ENCODE peak calls at places on chromosomes 5 and 9, in four cellular contexts. I is PC-9, C is GM23338, G is Karpas-422. D is an unnamed sample.

GRCh38 chr5:6317133-6317532 is 61.2 kb downstream of the MED10 start:
- DNase-seq in I (no peak), C (no peak), G (no peak), D (no peak)

GRCh38 chr5:56814361-56814962 is 887 bp upstream of the MAP3K1 start:
- DNase-seq in I (peak; percentile 45), C (peak; percentile 60), G (peak; percentile 59), D (peak; percentile 85)

GRCh38 chr5:132465095-132465707 is 25.4 kb downstream of the IRF1 start:
- DNase-seq in I (no peak), C (no peak), G (no peak), D (peak; percentile 25)

GRCh38 chr9:94545940-94546339 is 8.9 kb upstream of the PCAT7 start:
- DNase-seq in I (no peak), C (no peak), G (no peak), D (no peak)

GRCh38 chr5:137632716-137633115 is 103.2 kb downstream of the KLHL3 start:
- DNase-seq in I (no peak), C (no peak), G (no peak), D (no peak)

GRCh38 chr5:9112520-9113291 is 433.2 kb downstream of the SEMA5A start:
- DNase-seq in I (no peak), C (no peak), G (no peak), D (no peak)

GRCh38 chr5:96657068-96657467 is 5.1 kb upstream of the CAST start:
- DNase-seq in I (peak; percentile 73), C (no peak), G (no peak), D (peak; percentile 49)

GRCh38 chr9:6877671-6878161 is 119.9 kb downstream of the KDM4C start:
- DNase-seq in I (no peak), C (no peak), G (no peak), D (no peak)

GRCh38 chr5:144390133-144390532 is 219.5 kb downstream of the KCTD16 start:
- DNase-seq in I (no peak), C (peak; percentile 57), G (peak; percentile 51), D (no peak)

GRCh38 chr5:102715405-102715804 is 39.7 kb upstream of the PAM start:
- DNase-seq in I (peak; percentile 12), C (no peak), G (no peak), D (no peak)

GRCh38 chr9:117622347-117622746 is 81.9 kb upstream of the TLR4 start:
- DNase-seq in I (no peak), C (peak; percentile 50), G (no peak), D (no peak)

GRCh38 chr5:149358294-149358651 is 427 bp downstream of the PCYOX1L start:
- DNase-seq in I (peak; percentile 10), C (peak; percentile 29), G (peak; percentile 83), D (peak; percentile 82)

GRCh38 chr5:3356016-3356415 is 239.6 kb upstream of the IRX1 start:
- DNase-seq in I (no peak), C (no peak), G (no peak), D (no peak)

GRCh38 chr5:167987490-167988270 is 303.8 kb upstream of the WWC1 start:
- DNase-seq in I (no peak), C (peak; percentile 33), G (no peak), D (no peak)

GRCh38 chr5:168311061-168311566 is 19.7 kb downstream of the WWC1 start:
- DNase-seq in I (peak; percentile 48), C (peak; percentile 55), G (no peak), D (no peak)

GRCh38 chr5:172145870-172146747 is 41.9 kb downstream of the STK10 start:
- DNase-seq in I (no peak), C (no peak), G (no peak), D (peak; percentile 28)

GRCh38 chr9:18142964-18143363 is 331.0 kb upstream of the ADAMTSL1 start:
- DNase-seq in I (no peak), C (peak; percentile 54), G (no peak), D (no peak)

GRCh38 chr5:148938535-148938907 is 112.1 kb downstream of the ADRB2 start:
- DNase-seq in I (no peak), C (no peak), G (no peak), D (no peak)

GRCh38 chr5:624951-625230 is 12.8 kb downstream of the CEP72 start:
- DNase-seq in I (no peak), C (no peak), G (no peak), D (peak; percentile 26)

GRCh38 chr9:135575995-135576631 is 14.6 kb downstream of the PAEP start:
- DNase-seq in I (no peak), C (no peak), G (no peak), D (no peak)

GRCh38 chr5:3602713-3603502 is 7.3 kb downstream of the IRX1 start:
- DNase-seq in I (no peak), C (peak; percentile 71), G (no peak), D (peak; percentile 83)

GRCh38 chr5:50763356-50763755 is 96.9 kb downstream of the PARP8 start:
- DNase-seq in I (no peak), C (no peak), G (no peak), D (no peak)

GRCh38 chr5:151213803-151214613 is 9.9 kb downstream of the CCDC69 start:
- DNase-seq in I (no peak), C (peak; percentile 65), G (peak; percentile 98), D (peak; percentile 92)

GRCh38 chr9:72734631-72735030 is 213.2 kb downstream of the TMC1 start:
- DNase-seq in I (no peak), C (no peak), G (no peak), D (no peak)

GRCh38 chr5:172322028-172322965 is 38.7 kb upstream of the UBTD2 start:
- DNase-seq in I (no peak), C (no peak), G (no peak), D (no peak)

GRCh38 chr5:150663936-150664335 is 2.9 kb downstream of the MYOZ3 start:
- DNase-seq in I (no peak), C (no peak), G (no peak), D (no peak)

GRCh38 chr9:98120476-98120875 is 1.5 kb upstream of the TRIM14 start:
- DNase-seq in I (no peak), C (no peak), G (no peak), D (no peak)

GRCh38 chr5:29697786-29698414 is 1495.6 kb upstream of the CDH6 start:
- DNase-seq in I (no peak), C (peak; percentile 63), G (peak; percentile 62), D (no peak)

GRCh38 chr5:131209506-131210191 is 38.9 kb downstream of the LYRM7 start:
- DNase-seq in I (no peak), C (peak; percentile 15), G (peak; percentile 93), D (no peak)

GRCh38 chr9:2389404-2389803 is 232.2 kb upstream of the VLDLR start:
- DNase-seq in I (no peak), C (no peak), G (peak; percentile 46), D (no peak)

GRCh38 chr5:14063117-14063516 is 80.0 kb upstream of the TRIO start:
- DNase-seq in I (no peak), C (no peak), G (no peak), D (no peak)

GRCh38 chr9:128244443-128245226 is 31.2 kb downstream of the GOLGA2 start:
- DNase-seq in I (no peak), C (peak; percentile 87), G (peak; percentile 74), D (peak; percentile 91)

GRCh38 chr9:128247191-128247803 is 28.5 kb downstream of the GOLGA2 start:
- DNase-seq in I (no peak), C (no peak), G (no peak), D (no peak)

GRCh38 chr9:128246471-128246870 is 29.3 kb downstream of the GOLGA2 start:
- DNase-seq in I (no peak), C (no peak), G (no peak), D (no peak)

GRCh38 chr9:128243486-128244415 is 32.1 kb downstream of the GOLGA2 start:
- DNase-seq in I (no peak), C (no peak), G (no peak), D (no peak)

GRCh38 chr9:128245293-128246151 is 30.3 kb downstream of the GOLGA2 start:
- DNase-seq in I (no peak), C (peak; percentile 49), G (no peak), D (peak; percentile 55)
- H3K4me3 ChIP-seq in I (no peak overlapping the region), C (peak overlapping the region; percentile 38), G (no peak overlapping the region), D (no peak overlapping the region)

GRCh38 chr9:33288828-33289483 is 1.4 kb upstream of the NFX1 start:
- DNase-seq in I (no peak), C (no peak), G (no peak), D (peak; percentile 35)
- H3K4me1 ChIP-seq in I (no peaks in the 10 kb centered on the region), C (peaks cover 5% of the 10 kb centered on the region), G (peaks cover 43% of the 10 kb centered on the region), D (peaks cover 51% of the 10 kb centered on the region)

DNA sequence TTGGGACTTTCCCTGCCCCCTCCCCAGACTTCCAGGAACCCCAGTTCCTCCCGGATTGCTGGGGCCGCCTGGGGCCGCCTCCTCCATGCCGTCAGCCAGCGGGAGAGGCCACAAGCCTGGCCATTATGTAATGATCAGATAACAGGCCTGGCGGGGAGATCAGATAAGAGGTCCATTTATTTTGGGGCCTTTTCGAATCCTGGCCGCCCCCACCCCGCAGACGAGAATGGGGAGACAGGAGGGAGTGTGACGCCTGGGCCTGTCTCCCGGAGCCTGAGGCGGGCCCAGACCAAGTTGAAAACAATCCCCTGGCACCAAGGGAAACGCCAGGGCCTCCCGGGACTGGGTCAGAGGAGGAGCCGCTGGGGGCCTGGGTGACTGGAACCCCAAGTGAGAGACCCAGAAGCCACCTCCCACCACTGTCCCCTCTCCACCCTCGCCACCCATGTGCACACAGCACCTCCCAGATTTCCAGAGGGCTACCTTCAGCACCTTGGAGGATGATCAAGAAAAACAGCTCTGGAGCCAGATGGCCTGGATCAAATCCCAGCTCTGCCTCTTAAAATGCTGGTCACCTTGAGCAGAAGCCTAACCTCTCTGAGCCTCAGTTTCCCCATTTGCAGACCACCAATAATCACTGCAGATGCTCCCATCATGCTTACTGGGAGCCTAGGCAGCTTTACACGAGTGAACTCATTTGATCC is 7.9 kb downstream of the ENG start:
- DNase-seq in I (no peak), C (no peak), G (no peak), D (no peak)
- H3K36me3 ChIP-seq in I (peaks cover 5% of the 10 kb centered on the region), C (no peaks in the 10 kb centered on the region), G (peaks cover 3% of the 10 kb centered on the region), D (no peaks in the 10 kb centered on the region)

GRCh38 chr9:71446081-71446480 is 322.2 kb downstream of the CEMIP2 start:
- DNase-seq in I (no peak), C (no peak), G (no peak), D (no peak)
- H3K4me3 ChIP-seq in I (no peak overlapping the region), C (peak overlapping the region; percentile 66), G (no peak overlapping the region), D (peak overlapping the region; percentile 18)

GRCh38 chr5:141838326-141839014 is 39.7 kb downstream of the PCDH1 start:
- DNase-seq in I (no peak), C (peak; percentile 70), G (no peak), D (no peak)
- H3K4me1 ChIP-seq in I (peaks cover 46% of the 10 kb centered on the region), C (peaks cover 77% of the 10 kb centered on the region), G (peaks cover 59% of the 10 kb centered on the region), D (peaks cover 65% of the 10 kb centered on the region)

D was measured in left lung.